ENCODE peak calls at places on chromosome 19, in six cellular contexts. C is A549, B is SK-N-SH, S is K562, X is GM12878, E is HepG2. O is an unnamed sample.

GRCh38 chr19:2495651-2496316 is 19.9 kb downstream of the GADD45B start:
- DNase-seq in C (no peak), B (no peak), S (no peak), E (no peak), X (no peak), O (no peak)

GRCh38 chr19:4343056-4343844 is at the start of gene MPND:
- DNase-seq in X (peak), E (peak), C (peak), B (peak), S (peak), O (peak)

GRCh38 chr19:45995715-45996385 is 583 bp downstream of the CCDC61 start:
- DNase-seq in X (no peak), B (no peak), S (peak), E (no peak), C (no peak), O (peak)

GRCh38 chr19:2542341-2543069 is 66.6 kb downstream of the GADD45B start:
- DNase-seq in B (no peak), C (no peak), S (no peak), E (peak), X (no peak), O (peak)

GRCh38 chr19:4754248-4754647 is 30.6 kb upstream of the DPP9 start:
- DNase-seq in B (no peak), C (no peak), X (no peak), S (no peak), E (no peak), O (peak)

GRCh38 chr19:6769006-6769637 is 1.9 kb upstream of the SH2D3A start:
- DNase-seq in B (peak), C (no peak), S (peak), X (no peak), E (no peak), O (peak)

GRCh38 chr19:3116621-3117020 is 19.2 kb upstream of the GNA15 start:
- DNase-seq in E (no peak), X (no peak), B (no peak), C (no peak), S (no peak), O (no peak)

GRCh38 chr19:36460046-36460445 is 29.3 kb downstream of the ZNF566 start:
- DNase-seq in S (no peak), B (no peak), X (no peak), E (no peak), C (no peak), O (peak)

GRCh38 chr19:14476307-14476662 is 1.1 kb upstream of the PTGER1 start:
- DNase-seq in E (no peak), C (no peak), X (no peak), B (no peak), S (no peak), O (no peak)

GRCh38 chr19:6532244-6532999 is 1.6 kb downstream of the TNFSF9 start:
- DNase-seq in S (peak), E (no peak), B (no peak), C (no peak), X (no peak), O (no peak)

GRCh38 chr19:4337906-4338440 is 654 bp downstream of the STAP2 start:
- DNase-seq in E (peak), S (peak), B (no peak), C (no peak), X (no peak), O (no peak)

GRCh38 chr19:51333836-51334460 is 8.0 kb downstream of the VSIG10L start:
- DNase-seq in C (no peak), X (no peak), B (peak), E (no peak), S (peak), O (no peak)

GRCh38 chr19:4980087-4980486 is 11.2 kb downstream of the KDM4B start:
- DNase-seq in S (no peak), E (no peak), C (no peak), B (peak), X (no peak), O (no peak)

GRCh38 chr19:58563034-58563573 is 4.7 kb upstream of the UBE2M start:
- DNase-seq in E (no peak), C (no peak), B (peak), X (no peak), S (no peak), O (no peak)

GRCh38 chr19:4023600-4024398 is 16.3 kb downstream of the PIAS4 start:
- DNase-seq in X (no peak), S (no peak), B (no peak), C (no peak), E (no peak), O (no peak)

GRCh38 chr19:38277969-38278680 is 13.8 kb downstream of the SPINT2 start:
- DNase-seq in C (no peak), E (no peak), S (no peak), X (no peak), B (peak), O (peak)
- TF ChIP-seq SMC3 in C (no peak), E (no peak), S (no peak), X (no peak), B (no peak), O (no peak)

DNA sequence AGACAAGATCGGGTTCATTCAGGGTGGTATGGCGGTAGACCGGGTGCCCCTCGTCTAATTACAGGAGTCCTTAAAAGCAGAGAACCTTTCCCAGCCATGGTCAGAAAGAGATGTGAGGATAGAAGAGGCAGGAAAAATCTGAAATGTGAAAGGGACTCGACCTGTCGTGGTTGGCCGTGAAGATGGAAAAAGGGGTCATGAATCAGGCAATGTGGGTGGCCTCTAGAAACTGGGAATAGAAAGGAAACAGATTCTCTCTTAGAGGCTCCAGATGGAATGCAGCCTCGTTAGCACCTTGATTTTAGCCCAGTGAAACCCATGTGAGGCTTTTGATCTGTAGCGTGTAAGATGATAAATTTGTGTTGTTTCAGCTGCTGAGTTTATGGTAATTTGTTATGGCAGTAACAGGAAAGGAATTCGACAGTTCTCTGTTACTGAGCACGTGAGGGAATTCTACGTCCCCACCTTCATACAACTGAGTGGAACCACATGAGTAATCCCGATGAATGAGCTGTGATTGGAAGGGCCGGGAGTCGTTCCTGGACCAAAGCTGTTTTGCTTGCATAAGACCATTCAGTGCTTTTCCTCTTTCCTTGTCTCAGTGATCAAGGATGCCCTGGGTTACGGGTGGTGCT is 11.0 kb upstream of the CA11 start:
- DNase-seq in B (no peak), X (no peak), C (no peak), E (no peak), S (no peak), O (peak)
- TF ChIP-seq SMC3 in B (no peak), X (no peak), C (no peak), E (no peak), S (no peak), O (no peak)

GRCh38 chr19:55464669-55465068 is at the start of gene C19orf85:
- DNase-seq in C (no peak), B (no peak), E (no peak), X (no peak), S (no peak), O (no peak)

GRCh38 chr19:55466246-55466614 is 1.7 kb upstream of the C19orf85 start:
- DNase-seq in X (no peak), B (no peak), C (no peak), S (no peak), E (no peak), O (no peak)

GRCh38 chr19:55465460-55466245 is 1.1 kb upstream of the C19orf85 start:
- DNase-seq in C (no peak), B (no peak), E (no peak), X (no peak), S (no peak), O (no peak)

GRCh38 chr19:55468054-55468393 is 3.5 kb upstream of the C19orf85 start:
- DNase-seq in B (no peak), E (no peak), C (no peak), X (no peak), S (no peak), O (no peak)

DNA sequence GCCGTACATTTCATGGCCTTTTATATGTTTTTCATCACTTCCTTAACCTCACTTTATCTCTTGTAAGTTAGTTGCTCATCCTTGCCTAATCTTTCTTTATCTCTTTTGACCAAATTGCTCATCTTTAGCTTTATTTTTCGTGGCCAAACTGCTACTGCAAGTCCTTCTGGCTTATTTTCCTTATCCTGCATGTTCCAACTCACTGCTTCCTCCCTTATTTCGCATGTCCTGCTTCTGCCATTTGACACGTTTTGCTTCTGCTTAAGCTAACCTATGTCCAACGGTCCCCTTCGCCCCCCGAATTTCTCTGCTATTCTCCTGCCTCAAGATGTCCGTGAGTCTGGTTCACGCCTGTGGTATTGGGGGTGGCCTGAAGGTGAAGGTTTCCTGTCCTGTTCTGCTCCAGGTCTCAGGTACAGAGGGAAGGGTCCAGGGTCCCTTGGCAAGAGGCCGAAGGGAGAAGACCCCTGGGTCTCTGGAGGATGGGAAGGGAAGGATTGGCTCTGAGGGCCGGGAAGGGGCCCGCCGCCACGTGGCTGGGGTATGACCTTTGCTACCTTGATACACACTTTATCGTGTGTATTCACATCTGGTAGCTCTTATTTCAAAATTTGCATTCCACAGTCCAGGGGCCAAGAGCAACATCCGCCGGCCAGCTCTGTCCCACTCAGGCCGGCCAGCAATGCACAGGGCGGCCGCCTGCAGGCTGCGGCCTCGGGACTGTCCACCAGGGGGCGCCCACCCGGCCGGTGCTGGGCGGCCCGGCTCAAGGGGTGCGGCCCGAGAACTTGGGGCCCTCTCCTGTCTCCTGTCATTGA is 2.9 kb upstream of the C19orf85 start:
- DNase-seq in S (peak), X (no peak), C (peak), B (peak), E (peak), O (peak)
- TF ChIP-seq SMC3 in S (peak), X (peak), C (peak), B (peak), E (no peak), O (peak)

GRCh38 chr19:17156947-17157302 is 58.2 kb upstream of the USE1 start:
- DNase-seq in E (no peak), B (no peak), X (no peak), S (no peak), C (no peak), O (no peak)

GRCh38 chr19:17160908-17161307 is 54.2 kb upstream of the USE1 start:
- DNase-seq in E (no peak), X (no peak), C (no peak), B (no peak), S (no peak), O (no peak)

GRCh38 chr19:17158584-17158983 is 56.6 kb upstream of the USE1 start:
- DNase-seq in S (no peak), B (no peak), E (no peak), X (no peak), C (no peak), O (no peak)

GRCh38 chr19:17162580-17162979 is 52.6 kb upstream of the USE1 start:
- DNase-seq in X (no peak), S (no peak), C (no peak), B (no peak), E (no peak), O (no peak)

DNA sequence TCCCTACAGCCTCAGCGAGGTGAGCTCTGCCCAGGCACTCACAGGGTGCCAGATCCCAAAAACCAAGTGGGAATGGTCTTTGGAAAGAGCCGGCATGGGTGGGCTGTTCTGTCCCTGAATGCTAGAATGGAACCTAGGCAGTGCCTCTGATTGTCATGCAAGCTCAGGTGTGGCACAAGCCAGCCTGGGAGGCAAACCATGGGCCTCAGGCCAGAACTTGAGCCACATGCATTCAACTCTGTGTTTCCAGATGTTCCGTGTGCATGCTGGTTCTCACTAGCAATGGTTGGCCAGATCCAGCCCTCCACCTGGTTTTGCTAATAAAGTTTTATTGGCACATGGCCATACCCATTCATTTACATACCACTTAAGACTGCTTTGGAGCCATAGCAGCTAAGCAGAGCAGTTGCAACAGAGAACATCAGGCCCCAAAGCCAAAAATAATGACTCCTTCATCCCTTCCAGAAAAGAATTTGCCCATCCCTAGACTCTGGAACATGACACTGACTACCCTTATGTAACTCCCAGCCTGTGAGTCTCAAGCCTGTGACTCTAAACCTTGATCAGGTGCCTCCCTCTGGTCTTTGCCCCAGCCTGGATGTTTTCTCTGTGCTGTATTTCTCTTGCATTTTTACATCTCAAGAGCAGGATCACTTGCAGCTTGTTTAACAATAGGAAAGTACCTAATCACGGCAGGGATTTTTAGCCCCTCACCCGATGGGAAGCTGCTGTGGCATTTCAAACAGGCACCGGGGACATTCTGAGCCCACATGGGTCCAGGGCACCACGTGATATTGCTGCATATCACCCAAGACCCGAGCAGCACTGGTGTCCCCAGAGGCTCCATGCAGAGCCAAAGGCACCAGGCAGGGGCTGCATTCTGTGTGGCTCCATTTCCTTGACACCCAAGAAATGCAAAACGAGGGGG is 55.4 kb upstream of the USE1 start:
- DNase-seq in X (no peak), S (no peak), C (no peak), B (no peak), E (peak), O (peak)
- TF ChIP-seq SMC3 in X (no peak), S (no peak), C (no peak), B (no peak), E (peak), O (no peak)

GRCh38 chr19:29667941-29668340 is 2.7 kb downstream of the PLEKHF1 start:
- DNase-seq in C (no peak), X (no peak), S (no peak), E (no peak), B (no peak), O (no peak)
- TF ChIP-seq SMC3 in C (no peak), X (peak), S (no peak), E (no peak), B (no peak), O (no peak)

DNA sequence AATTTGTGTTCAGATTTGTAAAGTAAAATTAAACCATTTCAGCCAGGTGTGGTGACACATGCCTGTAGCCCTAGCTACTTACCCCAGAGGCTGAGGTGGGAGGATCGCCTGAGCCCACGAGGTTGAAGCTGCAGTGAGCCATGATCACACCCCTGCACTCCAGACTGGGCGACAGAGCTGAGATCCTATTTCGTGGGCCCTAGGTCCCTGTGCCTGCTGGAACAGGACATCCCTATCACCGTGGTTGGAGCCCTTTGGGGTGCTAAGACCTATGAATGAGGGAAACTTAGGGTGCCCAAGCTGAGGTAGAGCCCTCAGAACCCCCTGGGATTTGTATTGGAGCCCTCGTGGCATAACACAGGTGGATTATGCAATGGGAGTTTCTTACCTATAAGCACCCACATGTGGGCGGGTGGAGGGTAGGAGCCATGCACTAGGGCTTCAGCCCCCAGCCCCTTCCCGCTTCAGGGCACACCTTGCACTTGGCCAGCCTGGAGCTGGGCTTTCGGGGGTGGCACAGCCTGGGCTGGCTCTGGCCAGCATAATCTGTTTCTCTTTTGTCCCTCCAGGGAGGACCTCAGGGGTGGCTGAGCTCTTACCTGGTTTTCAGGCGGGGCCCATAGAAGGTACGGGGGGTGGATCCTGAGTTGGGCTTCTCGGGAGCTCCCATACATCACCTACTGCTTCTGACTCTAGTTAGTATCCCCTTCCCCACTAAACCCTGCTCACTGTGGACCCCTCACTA is 7.2 kb upstream of the USF2 start:
- DNase-seq in X (no peak), B (no peak), C (no peak), S (no peak), E (no peak), O (no peak)
- TF ChIP-seq SMC3 in X (no peak), B (no peak), C (no peak), S (no peak), E (no peak), O (no peak)